ENCODE peak calls at places on chromosomes 11 and 22, in eight cellular contexts. I is heart left ventricle, E is bronchial epithelial cell, X is endothelial cell of umbilical vein, S is ovary, K is A673, B is thoracic aorta, F is astrocyte. W is an unnamed sample. For H3K27me3, the result is how much of the 10 kb centered on the place peaks cover.

GRCh38 chr11:64186205-64187165 is 514 bp downstream of the STIP1 start:
- DNase-seq in B (no peak), I (no peak), S (no peak), X (peak), K (peak), E (no peak), F (no peak), W (no peak)

GRCh38 chr11:109745996-109746625 is 324.1 kb downstream of the C11orf87 start:
- DNase-seq in B (no peak), E (no peak), F (no peak), I (no peak), X (no peak), S (no peak), K (no peak), W (no peak)

GRCh38 chr11:115806056-115806455 is 301.8 kb upstream of the CADM1 start:
- DNase-seq in I (no peak), E (no peak), F (no peak), X (no peak), B (no peak), K (no peak), S (no peak), W (no peak)

GRCh38 chr22:42432020-42432596 is at the start of gene NFAM1:
- DNase-seq in I (peak), X (no peak), S (no peak), B (no peak), E (no peak), F (no peak), K (peak), W (no peak)

GRCh38 chr22:37273126-37273845 is 9.0 kb upstream of the CYTH4 start:
- DNase-seq in X (no peak), B (no peak), K (no peak), E (peak), S (no peak), F (peak), I (no peak), W (peak)

GRCh38 chr11:464316-464715 is 14.2 kb downstream of the PTDSS2 start:
- DNase-seq in E (no peak), K (no peak), B (no peak), S (no peak), I (no peak), X (no peak), F (no peak), W (no peak)

GRCh38 chr11:69121021-69121420 is 34.7 kb upstream of the SMIM38 start:
- DNase-seq in K (no peak), F (no peak), I (no peak), X (no peak), B (no peak), S (no peak), E (peak), W (no peak)

GRCh38 chr11:14773755-14774154 is 118.3 kb downstream of the CYP2R1 start:
- DNase-seq in K (peak), B (no peak), E (no peak), I (no peak), F (no peak), S (no peak), X (no peak), W (no peak)

GRCh38 chr11:24679686-24680318 is 182.9 kb downstream of the LUZP2 start:
- DNase-seq in X (no peak), K (no peak), F (no peak), S (no peak), B (no peak), I (no peak), E (peak), W (no peak)

GRCh38 chr11:69010361-69010891 is 2.6 kb downstream of the MRGPRF start:
- DNase-seq in B (no peak), X (no peak), S (peak), F (no peak), K (no peak), E (peak), I (no peak), W (no peak)

GRCh38 chr11:32391965-32392553 is 43.3 kb downstream of the WT1 start:
- DNase-seq in K (peak), I (no peak), F (peak), X (no peak), S (no peak), E (no peak), B (no peak), W (no peak)

GRCh38 chr22:36612458-36612857 is 83.5 kb upstream of the EIF3D start:
- DNase-seq in K (no peak), B (no peak), I (no peak), S (no peak), F (peak), X (no peak), E (no peak), W (peak)

GRCh38 chr11:93053864-93054263 is 84.4 kb downstream of the MTNR1B start:
- DNase-seq in F (no peak), X (no peak), S (no peak), I (no peak), E (no peak), K (no peak), B (no peak), W (no peak)

GRCh38 chr22:45880732-45881523 is 96.0 kb downstream of the WNT7B start:
- DNase-seq in F (no peak), K (no peak), I (no peak), E (no peak), B (no peak), S (peak), X (no peak), W (no peak)

GRCh38 chr11:80872116-80872728 is 1431.4 kb upstream of the TENM4 start:
- DNase-seq in S (no peak), F (no peak), I (no peak), K (no peak), E (peak), B (no peak), X (no peak), W (no peak)

GRCh38 chr11:73528877-73529530 is 68.9 kb downstream of the FAM168A start:
- DNase-seq in X (peak), K (no peak), F (no peak), I (no peak), S (no peak), B (no peak), E (no peak), W (no peak)

GRCh38 chr11:114078423-114078822 is 18.9 kb downstream of the ZBTB16 start:
- DNase-seq in S (no peak), E (no peak), I (no peak), X (no peak), K (no peak), F (no peak), B (no peak), W (no peak)

GRCh38 chr11:102829671-102830070 is 13.7 kb downstream of the MMP3 start:
- DNase-seq in F (no peak), I (no peak), E (peak), K (peak), X (no peak), S (no peak), B (no peak), W (no peak)

GRCh38 chr22:24707477-24707816 is 67.1 kb downstream of the PIWIL3 start:
- DNase-seq in S (no peak), E (no peak), F (no peak), X (no peak), I (no peak), K (no peak), B (no peak), W (no peak)

GRCh38 chr22:48920776-48921241 is 906.9 kb downstream of the BRD1 start:
- DNase-seq in I (no peak), F (no peak), K (no peak), E (no peak), B (no peak), S (peak), X (no peak), W (no peak)

GRCh38 chr22:37483050-37483449 is 3.1 kb downstream of the MFNG start:
- DNase-seq in B (no peak), S (no peak), E (no peak), X (no peak), F (no peak), K (no peak), I (no peak), W (no peak)

GRCh38 chr11:69799582-69799981 is 19.6 kb downstream of the FGF3 start:
- DNase-seq in F (peak), X (peak), B (no peak), E (peak), I (no peak), S (no peak), K (peak), W (no peak)

GRCh38 chr11:73012121-73012863 is 129.8 kb downstream of the FCHSD2 start:
- DNase-seq in E (peak), F (peak), I (no peak), X (peak), S (no peak), B (no peak), K (no peak), W (no peak)

GRCh38 chr11:10694481-10695239 is 1.1 kb upstream of the IRAG1 start:
- DNase-seq in S (no peak), E (no peak), B (no peak), X (no peak), I (no peak), F (peak), K (no peak), W (no peak)
- TF ChIP-seq CTCF in S (no peak), E (no peak), B (no peak), X (no peak), I (no peak), F (no peak), K (no peak), W (peak)

GRCh38 chr22:27407369-27407985 is 394.1 kb downstream of the MN1 start:
- DNase-seq in B (no peak), I (no peak), F (no peak), K (peak), E (no peak), S (no peak), X (no peak), W (no peak)

GRCh38 chr22:27408068-27408467 is 393.5 kb downstream of the MN1 start:
- DNase-seq in X (no peak), I (no peak), K (no peak), E (no peak), F (no peak), B (no peak), S (no peak), W (no peak)

GRCh38 chr22:27409299-27409698 is 392.3 kb downstream of the MN1 start:
- DNase-seq in E (no peak), S (no peak), B (no peak), F (no peak), I (no peak), X (peak), K (no peak), W (no peak)

GRCh38 chr22:27406389-27406861 is 395.1 kb downstream of the MN1 start:
- DNase-seq in X (no peak), F (no peak), K (no peak), B (no peak), S (no peak), E (peak), I (no peak), W (no peak)

DNA sequence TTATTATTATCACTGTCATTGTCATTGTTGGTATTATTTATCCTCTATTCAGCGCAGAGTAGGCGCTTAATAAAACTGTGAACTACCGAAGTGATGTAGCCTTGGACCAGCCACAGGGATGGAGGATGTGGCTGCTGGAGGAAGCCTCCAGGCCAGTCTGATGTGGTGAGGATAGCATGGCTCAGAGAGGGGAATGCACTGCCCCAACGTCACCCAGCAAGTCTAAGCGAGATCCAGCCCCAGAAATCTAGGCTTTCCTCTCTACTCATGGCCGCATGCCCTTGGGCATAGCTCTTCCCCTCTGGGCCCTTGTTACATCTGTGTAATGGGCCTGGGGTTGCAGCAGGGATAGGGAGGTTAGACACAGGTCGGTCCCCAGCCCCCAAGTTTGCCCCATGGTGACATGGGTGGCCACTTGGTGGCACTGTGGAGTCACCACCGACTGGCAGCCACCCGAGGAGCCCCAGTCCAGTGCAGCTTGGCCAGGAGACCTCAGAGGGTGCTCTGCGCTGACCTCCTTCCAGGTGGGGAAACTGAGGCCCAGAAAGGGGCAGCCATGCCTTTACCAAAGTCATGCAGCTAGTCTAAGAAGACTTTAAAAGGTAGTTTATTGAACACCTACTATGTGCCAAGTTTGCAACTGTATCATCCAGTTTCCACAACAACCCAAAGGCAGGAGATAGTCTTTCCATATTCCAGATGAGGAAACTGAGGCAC is 395.7 kb downstream of the MN1 start:
- DNase-seq in B (no peak), I (peak), K (peak), S (peak), X (peak), F (no peak), E (peak), W (no peak)
- H3K27me3 ChIP-seq in B (under half), I (under half), K (under half), S (under half), X (under half), F (under half), E (under half), W (under half)

GRCh38 chr22:17888439-17888838 is 114.2 kb upstream of the BID start:
- DNase-seq in S (no peak), B (no peak), I (no peak), E (no peak), X (no peak), F (no peak), K (no peak), W (no peak)

GRCh38 chr22:17890245-17890671 is 116.0 kb upstream of the BID start:
- DNase-seq in B (no peak), E (peak), S (no peak), F (peak), I (no peak), K (no peak), X (no peak), W (no peak)

GRCh38 chr22:17891427-17892167 is 117.3 kb upstream of the BID start:
- DNase-seq in I (peak), E (no peak), S (peak), B (no peak), K (no peak), F (no peak), X (no peak), W (no peak)

GRCh38 chr22:17890892-17891291 is 116.6 kb upstream of the BID start:
- DNase-seq in B (no peak), I (no peak), K (no peak), X (no peak), S (no peak), F (no peak), E (no peak), W (no peak)

DNA sequence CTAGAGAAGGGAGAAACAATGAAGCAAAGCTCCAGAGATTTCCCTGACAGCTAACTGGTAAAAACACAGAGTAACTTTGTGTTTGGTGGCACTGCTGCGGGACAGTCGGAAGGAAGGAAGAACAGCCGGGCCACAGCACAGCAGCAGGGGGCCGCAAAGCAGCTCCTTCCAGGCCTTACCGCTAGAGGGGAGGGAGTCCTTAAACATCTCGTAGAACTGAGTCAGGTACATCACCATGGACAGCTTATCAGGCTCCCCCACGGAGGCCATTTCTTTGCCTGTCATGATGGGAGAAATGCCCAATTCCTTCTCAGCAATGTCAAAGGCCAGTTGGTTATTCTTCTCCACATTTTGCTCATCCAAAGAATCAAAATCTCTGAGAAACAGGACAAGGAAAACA is 114.6 kb upstream of the BID start:
- DNase-seq in K (no peak), I (no peak), S (no peak), X (peak), E (no peak), B (no peak), F (peak), W (no peak)
- TF ChIP-seq CTCF in K (peak), I (no peak), S (no peak), X (peak), E (no peak), B (no peak), F (peak), W (peak)

DNA sequence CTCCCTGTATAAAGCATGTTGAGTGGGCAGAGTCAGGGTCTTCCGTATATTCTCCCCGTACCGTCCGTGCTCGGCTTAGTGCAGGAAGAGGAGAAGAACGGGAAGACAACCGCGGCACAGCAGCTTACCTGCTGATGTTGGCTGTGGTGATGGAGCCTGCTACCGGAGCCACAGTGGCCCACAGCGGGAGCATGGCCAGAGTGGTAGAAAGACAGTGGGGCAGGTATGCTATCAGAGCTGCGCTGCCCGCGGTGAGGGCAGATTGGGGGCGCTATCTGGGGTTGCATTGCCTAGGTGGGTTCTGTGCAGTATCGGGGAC is 120.7 kb upstream of the VPREB1 start:
- DNase-seq in S (no peak), X (no peak), K (no peak), I (no peak), E (no peak), F (no peak), B (no peak), W (no peak)
- H3K27me3 ChIP-seq in S (under half), X (under half), K (under half), I (under half), E (under half), F (under half), B (under half), W (under half)

GRCh38 chr11:45204761-45205160 is 58.3 kb downstream of the PRDM11 start:
- DNase-seq in B (no peak), F (no peak), I (no peak), E (no peak), X (no peak), S (no peak), K (no peak), W (no peak)
- TF ChIP-seq CTCF in B (no peak), F (no peak), I (no peak), E (no peak), X (no peak), S (no peak), K (no peak), W (no peak)

DNA sequence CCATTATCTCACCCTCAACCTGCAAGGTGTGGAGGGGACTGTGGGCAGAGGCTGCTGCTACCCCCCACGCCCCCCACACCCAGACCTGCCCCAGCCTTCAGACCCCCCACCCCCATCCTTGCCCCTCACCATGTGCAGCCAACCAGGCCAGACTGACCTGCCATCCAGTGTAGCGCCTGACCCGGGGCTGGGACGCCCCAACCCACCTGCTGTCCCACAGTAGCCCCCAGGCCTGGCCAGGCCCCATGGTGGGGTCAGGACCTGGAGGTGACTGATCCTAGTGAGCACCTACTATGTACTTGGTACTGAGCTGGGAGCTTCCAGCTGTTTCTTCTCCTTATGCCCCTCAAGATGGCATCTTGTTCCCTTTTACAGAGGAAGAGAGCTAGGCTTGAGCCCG is 113.1 kb downstream of the CACNA1I start:
- DNase-seq in I (no peak), F (no peak), E (no peak), B (no peak), K (no peak), X (no peak), S (no peak), W (no peak)
- H3K27me3 ChIP-seq in I (half or more), F (under half), E (under half), B (under half), K (under half), X (under half), S (under half), W (under half)